ENCODE peak calls at places on chromosomes 1 and 21, in nine cellular contexts. Z, H, K, Y, O, P, M, W and L are unnamed samples.

GRCh38 chr1:156070523-156070922 is 9.6 kb downstream of the RAB25 start:
- DNase-seq in Z (no peak), H (no peak), K (no peak), Y (peak; percentile 49), O (no peak), P (no peak), M (no peak), W (no peak), L (peak; percentile 37)

GRCh38 chr21:32320726-32321125 is 22.1 kb downstream of the MRAP start:
- DNase-seq in Z (no peak), H (no peak), K (no peak), Y (peak; percentile 37), O (no peak), P (no peak), M (no peak), W (no peak), L (no peak)

GRCh38 chr1:16076003-16076870 is 2.8 kb upstream of the FAM131C start:
- DNase-seq in Z (no peak), H (peak; percentile 54), K (no peak), Y (peak; percentile 56), O (peak; percentile 37), P (peak; percentile 75), M (no peak), W (peak; percentile 86), L (peak; percentile 86)

GRCh38 chr21:31921079-31921478 is 48.3 kb downstream of the HUNK start:
- DNase-seq in Z (no peak), H (no peak), K (no peak), Y (no peak), O (no peak), P (no peak), M (no peak), W (peak; percentile 27), L (peak; percentile 55)

GRCh38 chr1:53657891-53658396 is 81.0 kb downstream of the GLIS1 start:
- DNase-seq in Z (no peak), H (no peak), K (no peak), Y (no peak), O (no peak), P (no peak), M (peak; percentile 12), W (no peak), L (no peak)

GRCh38 chr1:212699839-212700596 is at the start of gene BATF3:
- DNase-seq in Z (no peak), H (no peak), K (peak; percentile 10), Y (peak; percentile 35), O (peak; percentile 61), P (no peak), M (peak; percentile 72), W (peak; percentile 11), L (peak; percentile 57)

GRCh38 chr1:20717452-20718342 is at the start of gene KIF17:
- DNase-seq in Z (no peak), H (peak; percentile 76), K (no peak), Y (peak; percentile 76), O (peak; percentile 64), P (peak; percentile 39), M (peak; percentile 87), W (peak; percentile 69), L (peak; percentile 74)

GRCh38 chr1:17550684-17551584 is 11.4 kb downstream of the ARHGEF10L start:
- DNase-seq in Z (no peak), H (no peak), K (no peak), Y (no peak), O (no peak), P (no peak), M (no peak), W (peak; percentile 42), L (no peak)

GRCh38 chr21:21028275-21028814 is 30.1 kb downstream of the NCAM2 start:
- DNase-seq in Z (no peak), H (no peak), K (no peak), Y (no peak), O (no peak), P (no peak), M (no peak), W (peak; percentile 1), L (no peak)

GRCh38 chr1:244187310-244187709 is 136.2 kb downstream of the ZBTB18 start:
- DNase-seq in Z (no peak), H (no peak), K (no peak), Y (no peak), O (no peak), P (no peak), M (no peak), W (no peak), L (peak; percentile 14)

GRCh38 chr1:80448081-80448480 is 1352.7 kb upstream of the ADGRL2 start:
- DNase-seq in Z (no peak), H (no peak), K (no peak), Y (no peak), O (no peak), P (no peak), M (no peak), W (peak; percentile 76), L (no peak)

GRCh38 chr1:32963746-32964460 is 706 bp downstream of the RNF19B start:
- DNase-seq in Z (no peak), H (peak; percentile 89), K (no peak), Y (peak; percentile 37), O (peak; percentile 53), P (no peak), M (peak; percentile 75), W (peak; percentile 35), L (peak; percentile 75)

GRCh38 chr21:43644609-43645008 is 14.7 kb downstream of the HSF2BP start:
- DNase-seq in Z (no peak), H (no peak), K (no peak), Y (no peak), O (no peak), P (no peak), M (no peak), W (peak; percentile 56), L (peak; percentile 69)

GRCh38 chr1:8814870-8815269 is 2.6 kb downstream of the RERE start:
- DNase-seq in Z (no peak), H (peak; percentile 74), K (no peak), Y (no peak), O (no peak), P (no peak), M (no peak), W (no peak), L (no peak)

GRCh38 chr21:39400173-39400572 is 45.4 kb downstream of the LCA5L start:
- DNase-seq in Z (no peak), H (no peak), K (no peak), Y (no peak), O (no peak), P (no peak), M (no peak), W (no peak), L (no peak)

GRCh38 chr1:47650205-47650604 is 212.4 kb downstream of the FOXD2 start:
- DNase-seq in Z (no peak), H (peak; percentile 22), K (no peak), Y (no peak), O (no peak), P (peak; percentile 66), M (no peak), W (peak; percentile 32), L (peak; percentile 94)

GRCh38 chr1:197924516-197925123 is 7.4 kb downstream of the LHX9 start:
- DNase-seq in Z (no peak), H (peak; percentile 71), K (no peak), Y (peak; percentile 53), O (peak; percentile 27), P (peak; percentile 16), M (no peak), W (peak; percentile 63), L (peak; percentile 52)

GRCh38 chr1:33320619-33321165 is at the start of gene A3GALT2:
- DNase-seq in Z (no peak), H (no peak), K (no peak), Y (no peak), O (no peak), P (no peak), M (no peak), W (no peak), L (no peak)

GRCh38 chr1:207848234-207848633 is 62.7 kb downstream of the CD34 start:
- DNase-seq in Z (peak; percentile 30), H (no peak), K (no peak), Y (no peak), O (peak; percentile 70), P (no peak), M (no peak), W (peak; percentile 54), L (peak; percentile 61)

GRCh38 chr21:36962098-36962780 is 4.2 kb downstream of the HLCS start:
- DNase-seq in Z (no peak), H (no peak), K (no peak), Y (no peak), O (no peak), P (no peak), M (no peak), W (no peak), L (no peak)

GRCh38 chr1:76209238-76209637 is 134.7 kb downstream of the ST6GALNAC3 start:
- DNase-seq in Z (no peak), H (no peak), K (no peak), Y (no peak), O (no peak), P (no peak), M (no peak), W (no peak), L (no peak)

DNA sequence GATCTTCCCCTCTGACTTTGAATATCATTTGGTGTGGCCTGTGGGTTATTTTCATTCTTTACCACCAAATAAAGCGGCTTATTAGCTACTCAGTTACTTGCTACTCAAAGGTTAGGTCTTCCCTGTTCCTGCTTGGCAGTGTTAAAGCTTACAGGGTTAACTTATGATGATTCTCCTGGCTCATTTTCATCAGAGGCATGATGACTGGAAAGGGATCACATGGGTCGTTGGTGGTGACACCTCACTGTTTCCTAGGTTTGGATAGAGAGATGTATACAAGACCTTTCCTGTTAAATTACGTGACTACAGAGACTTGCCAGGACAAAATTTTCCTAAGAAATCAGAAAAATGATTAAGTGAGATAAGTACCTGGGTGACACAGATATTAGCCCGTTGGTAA is 27.4 kb downstream of the MRPS6 start:
- DNase-seq in Z (no peak), H (no peak), K (no peak), Y (no peak), O (no peak), P (no peak), M (no peak), W (no peak), L (peak; percentile 27)
- H3K4me3 ChIP-seq in Z (no peak overlapping the region), H (no peak overlapping the region), K (no peak overlapping the region), Y (no peak overlapping the region), O (no peak overlapping the region), P (no peak overlapping the region), M (no peak overlapping the region), W (no peak overlapping the region), L (no peak overlapping the region)

GRCh38 chr1:192530254-192530653 is 45.3 kb upstream of the RGS1 start:
- DNase-seq in Z (no peak), H (no peak), K (no peak), Y (no peak), O (no peak), P (no peak), M (no peak), W (no peak), L (no peak)
- H3K4me3 ChIP-seq in Z (no peak overlapping the region), H (no peak overlapping the region), K (no peak overlapping the region), Y (no peak overlapping the region), O (no peak overlapping the region), P (no peak overlapping the region), M (no peak overlapping the region), W (no peak overlapping the region), L (no peak overlapping the region)

GRCh38 chr1:204139088-204139487 is 12.8 kb downstream of the ETNK2 start:
- DNase-seq in Z (no peak), H (no peak), K (no peak), Y (no peak), O (no peak), P (no peak), M (no peak), W (no peak), L (no peak)
- H3K4me3 ChIP-seq in Z (no peak overlapping the region), H (no peak overlapping the region), K (no peak overlapping the region), Y (no peak overlapping the region), O (no peak overlapping the region), P (no peak overlapping the region), M (no peak overlapping the region), W (no peak overlapping the region), L (no peak overlapping the region)

GRCh38 chr1:161069731-161070270 is at the start of gene ARHGAP30:
- DNase-seq in Z (peak; percentile 72), H (peak; percentile 42), K (no peak), Y (no peak), O (peak; percentile 59), P (no peak), M (no peak), W (no peak), L (no peak)
- H3K4me3 ChIP-seq in Z (peak within 1 kb of the TSS; percentile 43), H (no peak within 1 kb of the TSS), K (peak within 1 kb of the TSS; percentile 63), Y (no peak within 1 kb of the TSS), O (peak within 1 kb of the TSS; percentile 82), P (no peak within 1 kb of the TSS), M (no peak within 1 kb of the TSS), W (no peak within 1 kb of the TSS), L (no peak within 1 kb of the TSS)